ENCODE peak calls at places on chromosomes 12 and 14, in six cellular contexts. N is HFFc6; U is heart right ventricle; A is cardiac fibroblast; L is heart left ventricle; C is CD4-positive, alpha-beta T cell. H is an unnamed sample.

GRCh38 chr12:29171421-29172258 is 22.6 kb downstream of the FAR2 start:
- DNase-seq in N (no peak), U (no peak), A (no peak), L (no peak), C (no peak), H (no peak)

GRCh38 chr12:44000309-44000952 is 164.6 kb downstream of the TMEM117 start:
- DNase-seq in N (peak), U (no peak), A (peak), L (no peak), C (no peak), H (no peak)

GRCh38 chr12:114648711-114649110 is 35.3 kb downstream of the TBX3 start:
- DNase-seq in N (no peak), U (no peak), A (no peak), L (no peak), C (no peak), H (no peak)

GRCh38 chr12:14260011-14260993 is 105.2 kb upstream of the ATF7IP start:
- DNase-seq in N (peak), U (peak), A (peak), L (peak), C (no peak), H (peak)

GRCh38 chr12:95966287-95966870 is 23.2 kb downstream of the AMDHD1 start:
- DNase-seq in N (no peak), U (no peak), A (no peak), L (no peak), C (no peak), H (no peak)

GRCh38 chr12:27179399-27180214 is 64.5 kb upstream of the STK38L start:
- DNase-seq in N (peak), U (peak), A (peak), L (no peak), C (no peak), H (no peak)

GRCh38 chr12:124517260-124518050 is 50.0 kb downstream of the NCOR2 start:
- DNase-seq in N (no peak), U (peak), A (peak), L (peak), C (no peak), H (peak)

GRCh38 chr12:76300297-76300665 is 47.9 kb downstream of the BBS10 start:
- DNase-seq in N (no peak), U (no peak), A (no peak), L (no peak), C (no peak), H (no peak)

GRCh38 chr12:102669056-102669455 is 188.7 kb upstream of the IGF1 start:
- DNase-seq in N (no peak), U (no peak), A (no peak), L (no peak), C (no peak), H (no peak)

GRCh38 chr14:59688224-59689170 is 111.9 kb upstream of the CCDC175 start:
- DNase-seq in N (peak), U (peak), A (peak), L (no peak), C (no peak), H (peak)

GRCh38 chr14:68363841-68364711 is 428.8 kb downstream of the ZFP36L1 start:
- DNase-seq in N (no peak), U (peak), A (peak), L (peak), C (no peak), H (no peak)

GRCh38 chr12:6092784-6093722 is 31.4 kb downstream of the VWF start:
- DNase-seq in N (peak), U (no peak), A (peak), L (no peak), C (no peak), H (no peak)

GRCh38 chr12:96053476-96054261 is 18.3 kb upstream of the LTA4H start:
- DNase-seq in N (no peak), U (no peak), A (no peak), L (no peak), C (no peak), H (no peak)

GRCh38 chr14:61229475-61229888 is 51.7 kb downstream of the TMEM30B start:
- DNase-seq in N (no peak), U (no peak), A (no peak), L (no peak), C (no peak), H (no peak)

GRCh38 chr14:32379447-32379846 is 50.3 kb downstream of the AKAP6 start:
- DNase-seq in N (no peak), U (no peak), A (no peak), L (no peak), C (no peak), H (no peak)

GRCh38 chr12:108594-108993 is 42.0 kb downstream of the IQSEC3 start:
- DNase-seq in N (no peak), U (peak), A (no peak), L (peak), C (no peak), H (no peak)

GRCh38 chr12:28512876-28513275 is 322.6 kb downstream of the CCDC91 start:
- DNase-seq in N (no peak), U (no peak), A (no peak), L (no peak), C (no peak), H (no peak)

GRCh38 chr12:5388581-5389535 is 43.0 kb upstream of the NTF3 start:
- DNase-seq in N (peak), U (no peak), A (no peak), L (no peak), C (no peak), H (no peak)

GRCh38 chr12:32820376-32820931 is 64.8 kb upstream of the YARS2 start:
- DNase-seq in N (no peak), U (no peak), A (no peak), L (no peak), C (no peak), H (no peak)

GRCh38 chr14:75406102-75406501 is 21.7 kb upstream of the JDP2 start:
- DNase-seq in N (no peak), U (no peak), A (no peak), L (no peak), C (no peak), H (no peak)

GRCh38 chr14:64221604-64222003 is 72.6 kb downstream of the ESR2 start:
- DNase-seq in N (no peak), U (no peak), A (no peak), L (no peak), C (no peak), H (no peak)

GRCh38 chr14:76769636-76770292 is 8.5 kb downstream of the VASH1 start:
- DNase-seq in N (no peak), U (no peak), A (no peak), L (no peak), C (no peak), H (no peak)

DNA sequence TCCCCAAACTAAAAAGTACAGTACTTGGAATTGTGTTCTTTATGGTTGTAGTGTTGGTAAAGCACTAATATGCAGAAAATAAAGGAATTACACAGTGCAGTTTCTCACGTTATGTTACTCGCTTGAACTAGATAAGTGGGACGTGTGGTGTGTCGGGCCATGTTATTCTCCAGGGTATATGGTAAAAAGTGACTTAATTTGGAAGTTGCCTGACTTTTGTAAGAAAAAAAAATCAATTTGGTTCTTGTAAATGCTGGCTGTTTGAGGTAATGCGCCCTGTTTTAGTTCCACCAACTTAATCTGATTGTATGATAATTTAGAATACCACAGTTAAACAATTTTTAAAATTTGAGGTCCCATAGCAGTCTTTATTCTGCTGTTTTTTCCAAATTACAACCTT is 4.1 kb downstream of the ARF6 start:
- DNase-seq in N (no peak), U (no peak), A (peak), L (no peak), C (no peak), H (no peak)
- TF ChIP-seq CTCF in N (peak), U (no peak), A (no peak), L (no peak), C (no peak), H (no peak)

GRCh38 chr14:71403673-71404072 is 496.4 kb downstream of the PCNX1 start:
- DNase-seq in N (peak), U (no peak), A (peak), L (no peak), C (no peak), H (no peak)
- TF ChIP-seq CTCF in N (peak), U (no peak), A (no peak), L (no peak), C (no peak), H (no peak)

GRCh38 chr12:66144796-66145754 is 14.5 kb upstream of the LLPH start:
- DNase-seq in N (peak), U (peak), A (peak), L (peak), C (no peak), H (no peak)

GRCh38 chr12:66154776-66155175 is 15.0 kb downstream of the TMBIM4 start:
- DNase-seq in N (no peak), U (no peak), A (peak), L (no peak), C (no peak), H (no peak)

GRCh38 chr12:66152732-66153131 is 17.1 kb downstream of the TMBIM4 start:
- DNase-seq in N (no peak), U (no peak), A (peak), L (no peak), C (no peak), H (no peak)

GRCh38 chr12:66143868-66144267 is 13.3 kb upstream of the LLPH start:
- DNase-seq in N (no peak), U (no peak), A (no peak), L (no peak), C (no peak), H (no peak)

DNA sequence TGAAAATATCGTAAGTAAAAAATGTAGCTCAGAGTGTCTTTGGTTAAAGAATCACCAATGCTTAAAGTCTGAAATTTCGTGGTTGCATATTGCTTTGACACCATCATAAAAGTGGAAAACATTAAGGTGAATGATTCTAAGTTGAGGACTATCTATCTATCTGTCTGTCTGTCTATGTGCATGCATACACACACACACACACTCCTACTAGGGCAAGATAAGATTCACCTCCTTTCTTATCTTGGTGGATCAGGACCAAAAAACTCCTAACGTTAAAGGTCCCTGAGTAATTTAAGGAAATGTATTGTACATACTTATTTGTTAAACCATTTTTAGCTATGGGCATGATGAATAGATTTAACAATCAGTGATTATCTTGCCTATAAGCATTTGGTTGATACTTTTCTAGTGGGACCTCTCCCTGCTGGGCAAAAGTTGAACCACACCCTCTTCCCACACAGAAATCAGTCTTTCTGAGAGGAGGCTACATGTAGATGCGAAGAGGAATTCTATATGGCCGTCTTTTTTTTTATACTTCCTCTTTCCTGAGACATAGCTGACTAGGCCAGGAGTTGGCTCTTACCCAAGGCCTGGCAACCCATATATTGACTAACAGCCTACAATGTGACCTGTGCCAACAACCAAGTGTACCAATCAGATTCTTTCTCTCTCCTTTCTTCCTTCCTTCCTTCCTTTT is 19.3 kb upstream of the LLPH start:
- DNase-seq in N (no peak), U (no peak), A (peak), L (no peak), C (no peak), H (peak)
- TF ChIP-seq CTCF in N (peak), U (no peak), A (peak), L (no peak), C (no peak), H (no peak)

GRCh38 chr12:12983420-12984035 is 16.5 kb downstream of the HEBP1 start:
- DNase-seq in N (peak), U (peak), A (peak), L (no peak), C (no peak), H (peak)
- TF ChIP-seq CTCF in N (peak), U (peak), A (peak), L (peak), C (peak), H (peak)

GRCh38 chr12:53025250-53025649 is 19.0 kb downstream of the EIF4B start:
- DNase-seq in N (no peak), U (no peak), A (no peak), L (no peak), C (no peak), H (no peak)
- TF ChIP-seq CTCF in N (no peak), U (no peak), A (no peak), L (no peak), C (no peak), H (no peak)

DNA sequence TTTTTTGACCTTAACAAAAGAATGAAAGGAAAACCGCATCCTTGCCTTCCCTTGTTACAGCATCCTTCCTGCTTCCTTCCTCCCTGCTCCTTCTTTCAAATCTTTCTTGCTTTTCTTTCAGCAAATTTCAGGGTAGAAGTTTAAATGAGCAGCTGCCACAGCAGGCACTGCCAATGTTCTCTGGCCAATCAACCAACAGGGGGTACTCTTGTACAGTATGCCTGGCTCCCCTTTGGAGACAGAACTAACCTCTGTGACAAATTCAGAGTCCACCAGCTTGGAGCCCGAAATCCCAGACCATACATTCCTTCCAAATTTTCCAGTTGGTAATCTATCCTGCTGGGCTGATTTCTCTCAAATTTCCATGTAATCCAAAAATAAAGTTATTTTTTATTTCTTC is 609.8 kb upstream of the LMO3 start:
- DNase-seq in N (no peak), U (no peak), A (no peak), L (no peak), C (no peak), H (no peak)
- TF ChIP-seq CTCF in N (no peak), U (no peak), A (no peak), L (no peak), C (no peak), H (no peak)

H was measured in tibial nerve.